ENCODE peak calls at places on chromosomes 13 and 19, in eight cellular contexts. T, O, Y, N, K, X, Q and R are unnamed samples.

GRCh38 chr19:8612807-8613171 is 2.3 kb upstream of the ADAMTS10 start:
- DNase-seq in K (no peak), O (no peak), Q (no peak), N (no peak), X (no peak), T (no peak), Y (no peak), R (no peak)

GRCh38 chr13:30191491-30192100 is 115.8 kb downstream of the KATNAL1 start:
- DNase-seq in X (no peak), T (no peak), O (no peak), N (no peak), K (peak; percentile 5), Y (no peak), Q (peak; percentile 25), R (no peak)

GRCh38 chr13:41905600-41906254 is 55.2 kb downstream of the VWA8 start:
- DNase-seq in K (no peak), T (no peak), Q (peak; percentile 32), N (no peak), O (no peak), Y (no peak), X (peak; percentile 27), R (no peak)

GRCh38 chr19:40523322-40524047 is 53.2 kb upstream of the SHKBP1 start:
- DNase-seq in N (no peak), Y (peak; percentile 20), X (no peak), O (no peak), K (peak; percentile 83), Q (peak; percentile 79), T (peak; percentile 89), R (peak; percentile 67)

GRCh38 chr19:33175886-33176669 is 18.1 kb upstream of the LRP3 start:
- DNase-seq in O (no peak), K (no peak), X (no peak), T (no peak), N (no peak), Y (peak; percentile 6), Q (peak; percentile 47), R (no peak)

GRCh38 chr13:97975280-97975850 is 21.9 kb downstream of the IPO5 start:
- DNase-seq in O (no peak), N (no peak), T (no peak), X (no peak), Y (no peak), K (no peak), Q (no peak), R (no peak)

GRCh38 chr19:18002347-18002850 is 5.6 kb upstream of the ARRDC2 start:
- DNase-seq in X (no peak), Y (no peak), K (no peak), T (no peak), N (no peak), O (no peak), Q (no peak), R (peak; percentile 85)

GRCh38 chr13:110176431-110176830 is 130.5 kb downstream of the COL4A1 start:
- DNase-seq in Q (no peak), X (no peak), K (no peak), N (no peak), O (no peak), T (no peak), Y (no peak), R (no peak)

GRCh38 chr13:48412881-48413351 is at the start of gene LPAR6:
- DNase-seq in O (peak; percentile 55), Y (no peak), X (no peak), Q (peak; percentile 29), N (peak; percentile 51), K (peak; percentile 53), T (no peak), R (no peak)

GRCh38 chr13:45936621-45937020 is 85.1 kb upstream of the SIAH3 start:
- DNase-seq in X (no peak), Q (no peak), K (no peak), N (no peak), Y (no peak), O (no peak), T (no peak), R (no peak)

GRCh38 chr19:1935484-1936208 is 5.3 kb upstream of the CSNK1G2 start:
- DNase-seq in X (no peak), T (peak; percentile 44), Y (no peak), O (no peak), Q (no peak), K (no peak), N (no peak), R (peak; percentile 81)

GRCh38 chr13:77828815-77829214 is 89.8 kb downstream of the EDNRB start:
- DNase-seq in Q (no peak), K (no peak), T (no peak), O (no peak), N (no peak), Y (no peak), X (no peak), R (no peak)

GRCh38 chr13:30020726-30021312 is 170.4 kb upstream of the UBL3 start:
- DNase-seq in Y (no peak), Q (peak; percentile 55), T (no peak), K (no peak), X (no peak), O (no peak), N (no peak), R (no peak)

GRCh38 chr19:32404939-32405430 is 585 bp upstream of the DPY19L3 start:
- DNase-seq in K (peak; percentile 65), N (no peak), T (peak; percentile 67), Q (peak; percentile 75), X (peak; percentile 13), Y (peak; percentile 2), O (no peak), R (peak; percentile 86)

GRCh38 chr13:101941095-101941777 is 460.6 kb downstream of the FGF14 start:
- DNase-seq in O (no peak), Y (no peak), T (no peak), N (no peak), K (no peak), Q (no peak), X (no peak), R (no peak)

GRCh38 chr19:39419003-39419402 is 6.5 kb downstream of the PLEKHG2 start:
- DNase-seq in O (no peak), T (no peak), X (no peak), Y (no peak), N (no peak), Q (no peak), K (no peak), R (no peak)

GRCh38 chr13:111876506-111876905 is 190.4 kb upstream of the SOX1 start:
- DNase-seq in N (no peak), Y (no peak), X (no peak), T (no peak), K (no peak), Q (no peak), O (no peak), R (no peak)